ENCODE peak calls at places on chromosomes 5 and 9, in nine cellular contexts. U, C, P, W, F, B, H, G and S are unnamed samples.

GRCh38 chr5:112554089-112554977 is 135.3 kb upstream of the EPB41L4A start:
- DNase-seq in U (no peak), P (no peak), W (no peak), B (no peak), G (no peak), F (no peak), C (peak; percentile 41), H (no peak), S (no peak)

GRCh38 chr5:56607551-56607950 is 207.8 kb upstream of the MAP3K1 start:
- DNase-seq in C (no peak), H (peak; percentile 33), F (no peak), G (no peak), P (no peak), U (no peak), W (no peak), B (no peak), S (no peak)

GRCh38 chr9:7210854-7211637 is 453.3 kb downstream of the KDM4C start:
- DNase-seq in B (no peak), H (no peak), W (no peak), C (no peak), U (no peak), P (no peak), G (no peak), F (no peak), S (no peak)

GRCh38 chr9:93684161-93684765 is 107.9 kb downstream of the PHF2 start:
- DNase-seq in F (no peak), P (no peak), H (no peak), G (no peak), U (no peak), B (no peak), W (no peak), C (no peak), S (no peak)

GRCh38 chr5:28926422-28926821 is 1888.0 kb upstream of the CDH9 start:
- DNase-seq in U (no peak), B (no peak), F (no peak), H (no peak), P (no peak), C (no peak), W (no peak), G (no peak), S (no peak)

GRCh38 chr9:83620841-83621636 is 1.9 kb upstream of the IDNK start:
- DNase-seq in C (peak; percentile 29), G (no peak), U (peak; percentile 22), H (peak; percentile 37), P (peak; percentile 51), B (peak; percentile 47), F (peak; percentile 65), W (no peak), S (peak; percentile 76)

GRCh38 chr5:174532453-174533126 is 191.8 kb upstream of the MSX2 start:
- DNase-seq in G (no peak), H (peak; percentile 93), U (no peak), C (peak; percentile 17), P (peak; percentile 23), W (no peak), B (peak; percentile 55), F (peak; percentile 96), S (peak; percentile 89)

GRCh38 chr5:150065346-150065745 is 21.0 kb downstream of the CSF1R start:
- DNase-seq in U (no peak), B (no peak), F (no peak), W (no peak), C (no peak), G (no peak), P (no peak), H (no peak), S (no peak)

GRCh38 chr9:113973226-113973625 is 97.1 kb downstream of the ZNF618 start:
- DNase-seq in H (no peak), W (no peak), U (no peak), G (no peak), P (no peak), B (no peak), F (no peak), C (no peak), S (no peak)

GRCh38 chr5:125856949-125857348 is 566.3 kb upstream of the GRAMD2B start:
- DNase-seq in B (no peak), G (no peak), C (no peak), P (no peak), F (no peak), U (no peak), W (no peak), H (no peak), S (no peak)

GRCh38 chr9:13431137-13431536 is 151.6 kb upstream of the MPDZ start:
- DNase-seq in P (no peak), H (no peak), W (no peak), G (no peak), C (peak; percentile 46), U (no peak), B (no peak), F (no peak), S (no peak)

GRCh38 chr5:138543730-138544104 is 681 bp upstream of the ETF1 start:
- DNase-seq in P (no peak), C (no peak), F (no peak), B (no peak), U (no peak), H (no peak), G (peak; percentile 62), W (no peak), S (no peak)

GRCh38 chr5:40689442-40689841 is 9.7 kb downstream of the PTGER4 start:
- DNase-seq in W (no peak), G (no peak), B (no peak), U (no peak), H (peak; percentile 93), F (peak; percentile 92), C (no peak), P (no peak), S (peak; percentile 48)

GRCh38 chr9:90956026-90956810 is 154.6 kb downstream of the SYK start:
- DNase-seq in F (no peak), B (no peak), W (no peak), U (no peak), C (no peak), H (no peak), G (no peak), P (no peak), S (no peak)

GRCh38 chr5:131795879-131796792 is 681 bp downstream of the FNIP1 start:
- DNase-seq in F (peak; percentile 46), P (peak; percentile 38), B (peak; percentile 61), C (peak; percentile 58), H (peak; percentile 67), U (peak; percentile 17), G (peak; percentile 7), W (peak; percentile 24), S (peak; percentile 60)

GRCh38 chr5:15790446-15791005 is 290.5 kb downstream of the FBXL7 start:
- DNase-seq in U (no peak), H (no peak), B (no peak), W (no peak), G (no peak), C (no peak), F (no peak), P (no peak), S (no peak)

GRCh38 chr9:108643756-108644510 is 211.9 kb downstream of the ACTL7B start:
- DNase-seq in U (no peak), P (no peak), F (no peak), C (no peak), G (no peak), B (no peak), H (no peak), W (no peak), S (no peak)